ENCODE peak calls at places on chromosome 7, in nine cellular contexts. N is AG04450, O is choroid plexus epithelial cell, C is heart right ventricle, H is H1, K is ascending aorta, G is astrocyte of the spinal cord, J is gastrocnemius medialis, E is body of pancreas. I is an unnamed sample.

GRCh38 chr7:34750636-34751035 is 92.6 kb downstream of the NPSR1 start:
- DNase-seq in G (no peak), K (no peak), O (no peak), J (no peak), E (no peak), H (no peak), C (no peak), N (no peak), I (no peak)

GRCh38 chr7:117012284-117013174 is 59.2 kb downstream of the ST7 start:
- DNase-seq in N (no peak), J (no peak), O (peak; percentile 79), K (no peak), C (no peak), G (peak; percentile 64), E (no peak), H (no peak), I (no peak)

GRCh38 chr7:27107391-27107900 is 5.0 kb upstream of the HOXA2 start:
- DNase-seq in O (no peak), G (peak; percentile 74), E (no peak), H (no peak), K (peak; percentile 75), J (no peak), N (no peak), C (no peak), I (no peak)

GRCh38 chr7:100477871-100478248 is 1.2 kb downstream of the TSC22D4 start:
- DNase-seq in J (no peak), E (no peak), H (no peak), N (no peak), G (peak; percentile 13), O (no peak), K (no peak), C (no peak), I (no peak)

GRCh38 chr7:117405519-117405918 is 21.8 kb downstream of the ASZ1 start:
- DNase-seq in K (no peak), J (no peak), E (no peak), O (no peak), H (no peak), C (no peak), G (no peak), N (no peak), I (no peak)

GRCh38 chr7:133530682-133531081 is 277.8 kb downstream of the EXOC4 start:
- DNase-seq in J (no peak), N (no peak), H (no peak), O (peak; percentile 90), C (no peak), K (no peak), E (no peak), G (peak; percentile 65), I (peak; percentile 51)

GRCh38 chr7:123757095-123757494 is 8.3 kb upstream of the WASL start:
- DNase-seq in G (no peak), C (no peak), N (no peak), H (no peak), J (no peak), K (no peak), E (no peak), O (no peak), I (no peak)

GRCh38 chr7:28062197-28062988 is 118.2 kb downstream of the JAZF1 start:
- DNase-seq in K (peak; percentile 79), E (peak; percentile 62), J (peak; percentile 66), N (no peak), O (peak; percentile 82), C (peak; percentile 65), G (peak; percentile 42), H (peak; percentile 86), I (no peak)

GRCh38 chr7:44264221-44264956 is 61.0 kb downstream of the CAMK2B start:
- DNase-seq in O (no peak), G (no peak), J (no peak), C (no peak), N (no peak), K (no peak), H (no peak), E (peak; percentile 28), I (no peak)

GRCh38 chr7:50720295-50720694 is 62.4 kb downstream of the GRB10 start:
- DNase-seq in O (no peak), N (no peak), J (no peak), C (no peak), H (no peak), E (no peak), K (no peak), G (no peak), I (no peak)

GRCh38 chr7:80445351-80445750 is 66.5 kb downstream of the GNAT3 start:
- DNase-seq in J (no peak), O (no peak), N (no peak), C (no peak), H (no peak), G (no peak), E (no peak), K (no peak), I (no peak)

GRCh38 chr7:47525066-47525623 is 56.8 kb downstream of the TNS3 start:
- DNase-seq in O (no peak), E (no peak), G (no peak), J (no peak), K (no peak), H (no peak), C (no peak), N (no peak), I (no peak)

GRCh38 chr7:101422361-101423195 is 59.9 kb downstream of the COL26A1 start:
- DNase-seq in O (no peak), N (no peak), K (no peak), H (no peak), E (no peak), C (no peak), J (no peak), G (no peak), I (no peak)

GRCh38 chr7:144473908-144474307 is 70.4 kb upstream of the NOBOX start:
- DNase-seq in G (no peak), K (no peak), N (no peak), C (no peak), E (no peak), J (no peak), H (no peak), O (peak; percentile 9), I (no peak)

DNA sequence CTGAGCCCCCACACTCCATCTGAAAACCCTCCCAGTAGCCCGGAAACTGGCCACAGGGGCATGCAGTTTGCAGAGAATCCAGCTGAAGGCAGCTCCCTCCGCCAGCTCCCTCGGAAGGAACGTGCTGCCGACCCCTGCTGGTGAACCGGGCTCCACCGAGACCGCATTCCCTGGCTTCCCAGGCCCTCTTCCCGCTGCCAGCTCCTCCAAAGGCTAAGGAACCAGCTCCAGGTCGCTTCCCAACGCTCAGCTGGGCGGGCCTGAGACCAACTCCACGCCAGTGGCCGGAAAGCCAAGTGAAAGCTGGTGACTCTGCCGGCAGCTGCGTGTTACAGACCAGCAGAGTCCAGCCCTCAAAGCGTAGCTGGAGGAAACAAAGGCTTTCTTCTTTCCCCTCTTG is 35.8 kb downstream of the GPER1 start:
- DNase-seq in J (peak; percentile 85), G (peak; percentile 82), K (peak; percentile 94), O (peak; percentile 76), H (peak; percentile 84), E (peak; percentile 63), C (peak; percentile 85), N (peak; percentile 61), I (peak; percentile 66)
- TF ChIP-seq CTCF in J (peak; percentile 62), G (peak; percentile 73), K (peak; percentile 70), O (peak; percentile 82), H (peak; percentile 79), E (no peak), C (peak; percentile 65), N (peak; percentile 75), I (peak; percentile 91)

DNA sequence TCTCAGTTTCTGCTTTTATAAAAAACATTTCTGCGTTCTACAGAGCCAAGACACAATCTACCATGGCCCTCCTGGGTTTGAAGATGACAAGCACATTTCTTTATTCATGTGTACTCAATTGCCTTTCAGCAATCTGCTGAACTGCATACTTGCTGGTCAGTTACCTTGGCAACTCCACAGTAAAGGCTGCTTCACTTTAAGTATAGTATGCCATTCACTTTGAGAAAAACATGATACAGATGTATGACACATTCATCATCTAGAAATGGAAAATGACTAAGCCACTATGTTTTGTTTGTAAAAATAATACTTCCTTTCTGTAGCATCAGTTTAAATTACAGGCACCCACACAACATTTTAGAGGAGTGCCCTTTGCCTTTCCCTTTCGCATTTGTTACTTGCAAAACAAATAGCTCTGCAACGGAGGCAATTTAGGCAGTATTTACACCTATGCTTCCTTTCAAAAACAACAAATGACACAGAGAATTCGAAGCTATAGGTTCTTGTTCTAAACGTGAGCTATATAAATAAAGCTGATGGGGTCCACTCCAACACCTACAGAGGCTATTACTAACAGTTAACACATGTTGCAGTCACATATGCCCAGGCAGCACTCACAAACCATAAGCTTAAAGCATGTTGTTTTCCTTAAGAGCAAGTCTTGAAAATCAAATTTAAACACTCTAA is 23.5 kb downstream of the SGCE start:
- DNase-seq in E (no peak), N (no peak), K (no peak), G (peak; percentile 89), O (peak; percentile 96), C (no peak), H (no peak), J (no peak), I (peak; percentile 68)
- H3K4me3 ChIP-seq in E (no peak overlapping the region), N (no peak overlapping the region), K (no peak overlapping the region), G (no peak overlapping the region), O (no peak overlapping the region), C (no peak overlapping the region), H (no peak overlapping the region), J (no peak overlapping the region), I (no peak overlapping the region)

GRCh38 chr7:121352323-121352722 is 23.5 kb downstream of the WNT16 start:
- DNase-seq in H (no peak), K (no peak), N (no peak), J (no peak), G (no peak), C (no peak), O (no peak), E (no peak), I (no peak)

GRCh38 chr7:121351682-121352081 is 22.9 kb downstream of the WNT16 start:
- DNase-seq in O (no peak), C (no peak), J (no peak), H (no peak), G (no peak), N (no peak), E (no peak), K (no peak), I (no peak)
- TF ChIP-seq CTCF in O (peak; percentile 17), C (no peak), J (no peak), H (no peak), G (no peak), N (no peak), E (no peak), K (no peak), I (no peak)

GRCh38 chr7:2716906-2717292 is 28.9 kb downstream of the AMZ1 start:
- DNase-seq in E (no peak), J (no peak), G (no peak), H (no peak), C (no peak), O (no peak), K (no peak), N (no peak), I (no peak)

GRCh38 chr7:2716488-2716887 is 28.5 kb downstream of the AMZ1 start:
- DNase-seq in H (no peak), O (no peak), E (no peak), J (no peak), K (no peak), N (no peak), C (no peak), G (no peak), I (no peak)

GRCh38 chr7:2714636-2715035 is 26.6 kb downstream of the AMZ1 start:
- DNase-seq in H (no peak), C (no peak), J (no peak), G (no peak), N (no peak), K (no peak), O (no peak), E (no peak), I (no peak)

GRCh38 chr7:2713978-2714377 is 26.0 kb downstream of the AMZ1 start:
- DNase-seq in O (no peak), G (no peak), C (no peak), N (no peak), K (no peak), J (no peak), E (no peak), H (no peak), I (no peak)

GRCh38 chr7:2715341-2716231 is 27.6 kb downstream of the AMZ1 start:
- DNase-seq in G (no peak), C (no peak), E (no peak), H (no peak), J (no peak), N (no peak), K (no peak), O (peak; percentile 47), I (no peak)
- H3K4me3 ChIP-seq in G (no peak overlapping the region), C (no peak overlapping the region), E (no peak overlapping the region), H (no peak overlapping the region), J (no peak overlapping the region), N (no peak overlapping the region), K (no peak overlapping the region), O (no peak overlapping the region), I (no peak overlapping the region)